ENCODE peak calls at places on chromosomes 7 and 10, in five cellular contexts. One of them, this sample, is unnamed.

GRCh38 chr7:5625938-5626337 is 155.5 kb downstream of the RNF216 start:
- DNase-seq in GM23248: peak; percentile 87
- DNase-seq in NT2/D1: no peak
- DNase-seq in H9: no peak
- DNase-seq in hepatocyte: peak; percentile 38
- DNase-seq in this sample: no peak

GRCh38 chr7:129831424-129832058 is 121.2 kb downstream of the UBE2H start:
- DNase-seq in H9: no peak
- DNase-seq in GM23248: peak; percentile 86
- DNase-seq in NT2/D1: no peak
- DNase-seq in hepatocyte: peak; percentile 64
- DNase-seq in this sample: no peak

GRCh38 chr7:130970196-130970595 is 236.2 kb upstream of the KLF14 start:
- DNase-seq in GM23248: no peak
- DNase-seq in NT2/D1: no peak
- DNase-seq in hepatocyte: no peak
- DNase-seq in H9: no peak
- DNase-seq in this sample: no peak

GRCh38 chr7:70044064-70044463 is 445.8 kb downstream of the AUTS2 start:
- DNase-seq in H9: peak; percentile 72
- DNase-seq in NT2/D1: no peak
- DNase-seq in hepatocyte: peak; percentile 45
- DNase-seq in GM23248: no peak
- DNase-seq in this sample: peak; percentile 19

GRCh38 chr7:143945423-143945822 is 9.2 kb upstream of the OR2F1 start:
- DNase-seq in NT2/D1: no peak
- DNase-seq in GM23248: no peak
- DNase-seq in H9: no peak
- DNase-seq in hepatocyte: no peak
- DNase-seq in this sample: no peak

GRCh38 chr10:77104459-77104980 is 533.1 kb downstream of the KCNMA1 start:
- DNase-seq in hepatocyte: no peak
- DNase-seq in GM23248: peak; percentile 69
- DNase-seq in NT2/D1: no peak
- DNase-seq in H9: no peak
- DNase-seq in this sample: no peak

GRCh38 chr10:49627644-49628247 is 13.9 kb downstream of the CHAT start:
- DNase-seq in GM23248: no peak
- DNase-seq in H9: no peak
- DNase-seq in hepatocyte: no peak
- DNase-seq in NT2/D1: no peak
- DNase-seq in this sample: no peak

GRCh38 chr10:130686680-130687300 is 550.6 kb downstream of the GLRX3 start:
- DNase-seq in GM23248: peak; percentile 4
- DNase-seq in H9: peak; percentile 63
- DNase-seq in hepatocyte: peak; percentile 57
- DNase-seq in NT2/D1: peak; percentile 36
- DNase-seq in this sample: no peak

GRCh38 chr7:69630292-69630691 is 32.0 kb downstream of the AUTS2 start:
- DNase-seq in H9: no peak
- DNase-seq in NT2/D1: no peak
- DNase-seq in hepatocyte: no peak
- DNase-seq in GM23248: peak; percentile 86
- DNase-seq in this sample: no peak

GRCh38 chr10:110399163-110400094 is 94.7 kb upstream of the SMNDC1 start:
- DNase-seq in GM23248: peak; percentile 98
- DNase-seq in NT2/D1: no peak
- DNase-seq in H9: no peak
- DNase-seq in hepatocyte: peak; percentile 70
- DNase-seq in this sample: no peak

GRCh38 chr10:93445097-93445960 is 36.8 kb downstream of the MYOF start:
- DNase-seq in GM23248: peak; percentile 98
- DNase-seq in NT2/D1: peak; percentile 94
- DNase-seq in H9: peak; percentile 99
- DNase-seq in hepatocyte: peak; percentile 98
- DNase-seq in this sample: peak; percentile 95

GRCh38 chr10:14486777-14487510 is 156.2 kb upstream of the FRMD4A start:
- DNase-seq in GM23248: no peak
- DNase-seq in NT2/D1: no peak
- DNase-seq in hepatocyte: no peak
- DNase-seq in H9: no peak
- DNase-seq in this sample: no peak

GRCh38 chr7:106609416-106609815 is 51.5 kb downstream of the CCDC71L start:
- DNase-seq in NT2/D1: no peak
- DNase-seq in hepatocyte: no peak
- DNase-seq in H9: no peak
- DNase-seq in GM23248: peak; percentile 89
- DNase-seq in this sample: no peak
- H3K4me1 ChIP-seq in NT2/D1: no peaks in the 10 kb centered on the region
- H3K4me1 ChIP-seq in hepatocyte: peaks cover 28% of the 10 kb centered on the region
- H3K4me1 ChIP-seq in H9: no peaks in the 10 kb centered on the region
- H3K4me1 ChIP-seq in GM23248: peaks cover 52% of the 10 kb centered on the region
- H3K4me1 ChIP-seq in this sample: no peaks in the 10 kb centered on the region

GRCh38 chr7:137956183-137956582 is 45.7 kb downstream of the CREB3L2 start:
- DNase-seq in hepatocyte: no peak
- DNase-seq in NT2/D1: no peak
- DNase-seq in H9: no peak
- DNase-seq in GM23248: no peak
- DNase-seq in this sample: no peak
- H3K4me1 ChIP-seq in hepatocyte: peaks cover 53% of the 10 kb centered on the region
- H3K4me1 ChIP-seq in NT2/D1: peaks cover 2% of the 10 kb centered on the region
- H3K4me1 ChIP-seq in H9: peaks cover 11% of the 10 kb centered on the region
- H3K4me1 ChIP-seq in GM23248: peaks cover 61% of the 10 kb centered on the region
- H3K4me1 ChIP-seq in this sample: peaks cover 16% of the 10 kb centered on the region

GRCh38 chr7:139745330-139746143 is 32.3 kb downstream of the HIPK2 start:
- DNase-seq in hepatocyte: no peak
- DNase-seq in GM23248: peak; percentile 48
- DNase-seq in H9: no peak
- DNase-seq in NT2/D1: peak; percentile 15
- DNase-seq in this sample: no peak

GRCh38 chr7:139741813-139742344 is 35.9 kb downstream of the HIPK2 start:
- DNase-seq in NT2/D1: no peak
- DNase-seq in H9: no peak
- DNase-seq in hepatocyte: no peak
- DNase-seq in GM23248: peak; percentile 31
- DNase-seq in this sample: no peak

GRCh38 chr7:139744768-139745250 is 33.0 kb downstream of the HIPK2 start:
- DNase-seq in GM23248: no peak
- DNase-seq in hepatocyte: no peak
- DNase-seq in NT2/D1: no peak
- DNase-seq in H9: no peak
- DNase-seq in this sample: no peak

GRCh38 chr7:139743267-139743966 is 34.4 kb downstream of the HIPK2 start:
- DNase-seq in GM23248: no peak
- DNase-seq in H9: no peak
- DNase-seq in NT2/D1: no peak
- DNase-seq in hepatocyte: no peak
- DNase-seq in this sample: no peak

DNA sequence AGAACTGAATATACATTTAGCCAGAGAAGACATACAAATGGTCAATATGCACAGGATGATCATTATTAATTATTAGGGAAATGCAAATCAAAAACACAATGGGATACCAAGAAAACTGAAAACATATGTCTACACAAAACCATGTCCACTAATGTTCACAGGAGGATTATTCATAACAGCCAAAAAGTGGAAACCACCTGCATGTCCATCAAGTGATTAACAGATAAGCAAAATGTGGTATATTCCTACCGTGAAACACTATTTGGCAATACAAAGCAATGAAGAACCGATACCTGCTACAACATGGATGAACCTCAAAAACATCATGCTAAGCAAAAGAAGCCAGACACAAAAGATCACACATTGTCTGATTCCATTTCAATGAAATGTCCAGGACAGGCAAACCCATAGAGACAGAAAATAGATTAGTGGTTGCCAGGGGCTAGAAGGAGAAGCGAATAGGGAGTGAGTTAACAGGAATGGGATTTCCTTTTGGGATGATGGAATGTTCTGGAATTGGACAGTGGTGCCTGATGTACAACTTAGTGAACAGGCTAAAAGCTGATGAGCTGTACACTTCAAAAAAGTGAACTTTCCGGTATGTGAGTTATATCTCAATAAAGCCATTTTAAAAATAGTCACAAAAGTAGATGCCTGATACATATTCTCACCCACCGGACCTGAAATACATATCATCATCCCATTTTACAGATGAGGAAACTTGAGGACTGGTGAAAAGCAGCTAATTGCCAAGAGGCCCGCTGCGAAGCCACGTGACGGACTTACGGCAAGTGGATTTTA is 33.6 kb downstream of the HIPK2 start:
- DNase-seq in GM23248: no peak
- DNase-seq in H9: no peak
- DNase-seq in NT2/D1: no peak
- DNase-seq in hepatocyte: no peak
- DNase-seq in this sample: no peak
- H3K4me1 ChIP-seq in GM23248: peaks cover 36% of the 10 kb centered on the region
- H3K4me1 ChIP-seq in H9: no peaks in the 10 kb centered on the region
- H3K4me1 ChIP-seq in NT2/D1: peaks cover 3% of the 10 kb centered on the region
- H3K4me1 ChIP-seq in hepatocyte: peaks cover 11% of the 10 kb centered on the region
- H3K4me1 ChIP-seq in this sample: peaks cover 12% of the 10 kb centered on the region

GRCh38 chr10:98886686-98887085 is 349.0 kb downstream of the HPSE2 start:
- DNase-seq in GM23248: no peak
- DNase-seq in hepatocyte: no peak
- DNase-seq in NT2/D1: no peak
- DNase-seq in H9: no peak
- DNase-seq in this sample: no peak

GRCh38 chr10:98881789-98882188 is 353.9 kb downstream of the HPSE2 start:
- DNase-seq in GM23248: no peak
- DNase-seq in hepatocyte: no peak
- DNase-seq in NT2/D1: no peak
- DNase-seq in H9: no peak
- DNase-seq in this sample: no peak

GRCh38 chr10:98879486-98879885 is 356.2 kb downstream of the HPSE2 start:
- DNase-seq in NT2/D1: no peak
- DNase-seq in hepatocyte: no peak
- DNase-seq in GM23248: no peak
- DNase-seq in H9: no peak
- DNase-seq in this sample: no peak

GRCh38 chr10:98885380-98885779 is 350.3 kb downstream of the HPSE2 start:
- DNase-seq in NT2/D1: no peak
- DNase-seq in H9: no peak
- DNase-seq in hepatocyte: no peak
- DNase-seq in GM23248: no peak
- DNase-seq in this sample: no peak
- H3K4me1 ChIP-seq in NT2/D1: no peaks in the 10 kb centered on the region
- H3K4me1 ChIP-seq in H9: no peaks in the 10 kb centered on the region
- H3K4me1 ChIP-seq in hepatocyte: no peaks in the 10 kb centered on the region
- H3K4me1 ChIP-seq in GM23248: no peaks in the 10 kb centered on the region
- H3K4me1 ChIP-seq in this sample: no peaks in the 10 kb centered on the region

DNA sequence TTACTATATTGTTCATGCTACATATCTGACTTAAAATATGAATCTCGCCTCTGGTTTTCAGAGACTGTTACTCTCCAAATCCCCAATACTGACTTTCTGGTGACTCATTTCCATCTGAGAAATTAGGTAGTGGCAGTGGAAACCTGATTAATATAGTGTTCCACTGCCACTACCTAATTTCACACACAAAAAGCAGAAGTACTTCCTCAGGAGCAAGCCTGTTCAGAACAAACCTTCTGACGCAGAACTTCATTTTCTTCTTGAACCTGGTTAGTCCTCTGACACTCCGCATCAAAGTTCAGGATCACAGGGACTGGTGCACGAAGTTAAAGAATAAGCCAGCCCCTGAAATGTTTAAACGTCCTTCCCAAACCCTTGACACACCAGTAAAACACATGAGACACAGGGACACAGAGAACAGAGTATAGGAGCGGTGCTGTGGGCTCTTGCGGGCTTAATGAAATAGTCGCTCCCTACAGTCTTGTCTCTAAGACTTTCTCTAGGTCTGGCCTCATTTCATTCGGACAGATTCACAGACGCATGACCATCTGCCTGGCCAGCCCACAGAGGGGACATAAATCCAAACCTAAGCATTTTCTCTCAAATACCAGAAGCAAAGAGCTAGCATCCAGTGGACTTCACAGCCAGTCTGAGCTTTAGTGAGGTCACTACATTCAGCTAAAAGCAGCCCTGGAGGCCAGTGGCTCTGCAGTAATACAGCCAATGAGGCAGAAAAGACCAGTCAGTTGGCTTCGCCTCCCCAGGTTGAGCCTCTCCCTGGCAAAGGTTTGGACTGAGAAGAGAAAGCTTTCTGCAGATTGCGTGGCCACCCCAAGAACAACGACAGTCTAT is 4.2 kb downstream of the WDR91 start:
- DNase-seq in hepatocyte: no peak
- DNase-seq in GM23248: no peak
- DNase-seq in H9: no peak
- DNase-seq in NT2/D1: no peak
- DNase-seq in this sample: no peak
- H3K4me1 ChIP-seq in hepatocyte: peaks cover 11% of the 10 kb centered on the region
- H3K4me1 ChIP-seq in GM23248: no peaks in the 10 kb centered on the region
- H3K4me1 ChIP-seq in H9: peaks cover 2% of the 10 kb centered on the region
- H3K4me1 ChIP-seq in NT2/D1: peaks cover 2% of the 10 kb centered on the region
- H3K4me1 ChIP-seq in this sample: no peaks in the 10 kb centered on the region

DNA sequence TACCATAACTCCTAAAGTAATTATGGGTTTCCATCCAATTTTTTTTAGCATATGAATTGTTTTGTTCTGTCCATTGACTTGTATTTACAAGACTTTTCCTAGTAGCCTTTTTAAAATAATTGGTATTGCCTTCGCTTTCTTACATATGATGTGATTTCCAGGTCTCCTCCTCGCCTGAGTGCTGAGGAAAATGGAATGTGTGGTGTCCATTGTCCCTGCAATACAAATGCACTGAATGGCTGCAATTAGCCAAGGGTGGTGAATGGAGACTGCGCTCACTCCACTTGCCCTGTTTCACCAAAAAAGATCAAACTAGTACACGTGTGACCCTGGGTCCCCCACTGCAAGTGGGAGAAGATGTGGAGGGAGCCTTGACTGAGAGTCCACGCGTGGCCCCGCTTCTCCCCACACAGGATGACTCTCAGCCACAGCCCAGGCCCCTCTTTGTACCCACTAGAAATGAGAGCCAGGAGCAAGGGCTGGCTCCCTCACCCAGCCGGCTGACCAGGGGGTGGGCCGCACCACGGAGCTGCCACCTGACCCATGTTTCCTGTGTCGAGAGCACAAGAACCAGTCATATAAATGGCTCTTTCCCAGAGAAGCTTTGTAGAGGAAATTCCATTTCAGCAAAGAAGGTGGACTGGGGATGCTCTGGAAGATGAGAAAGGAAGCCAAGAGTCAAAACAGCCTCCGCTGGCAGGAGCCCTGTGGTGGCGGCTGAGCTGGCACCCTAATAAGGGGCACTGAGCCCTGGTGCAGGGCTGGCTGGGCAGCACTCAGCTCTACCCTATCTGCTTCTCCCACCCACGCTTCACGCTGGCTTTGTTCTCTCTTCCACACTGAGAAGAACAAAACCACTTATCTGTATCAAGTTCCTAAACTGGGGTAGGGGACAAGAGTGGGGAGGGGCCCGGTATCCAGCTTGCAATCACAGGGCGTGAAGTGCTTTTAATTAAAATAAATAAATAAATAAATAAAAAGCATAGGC is 52.4 kb downstream of the FAM53B start:
- DNase-seq in GM23248: no peak
- DNase-seq in hepatocyte: no peak
- DNase-seq in NT2/D1: no peak
- DNase-seq in H9: no peak
- DNase-seq in this sample: no peak
- H3K4me1 ChIP-seq in GM23248: no peaks in the 10 kb centered on the region
- H3K4me1 ChIP-seq in hepatocyte: no peaks in the 10 kb centered on the region
- H3K4me1 ChIP-seq in NT2/D1: no peaks in the 10 kb centered on the region
- H3K4me1 ChIP-seq in H9: no peaks in the 10 kb centered on the region
- H3K4me1 ChIP-seq in this sample: no peaks in the 10 kb centered on the region